ENCODE peak calls at places on chromosomes 12 and 14, in nine cellular contexts. S, I, N, A, H, R, B, D and F are unnamed samples.

GRCh38 chr12:95633049-95633545 is 81.8 kb upstream of the USP44 start:
- DNase-seq in R (no peak), A (no peak), D (no peak), H (peak), S (peak), I (peak), B (no peak), N (no peak), F (peak)

GRCh38 chr12:43306066-43306465 is 245.9 kb downstream of the ADAMTS20 start:
- DNase-seq in I (peak), S (peak), H (peak), A (no peak), B (no peak), D (no peak), N (no peak), R (no peak), F (no peak)

GRCh38 chr12:71780207-71780822 is 25.7 kb downstream of the RAB21 start:
- DNase-seq in I (peak), S (peak), R (no peak), D (no peak), N (no peak), B (no peak), A (no peak), H (peak), F (peak)

GRCh38 chr12:66241061-66242043 is 52.3 kb downstream of the IRAK3 start:
- DNase-seq in A (no peak), D (no peak), I (no peak), R (no peak), N (no peak), H (no peak), B (no peak), S (peak), F (no peak)

GRCh38 chr14:103629503-103630121 is 601 bp downstream of the KLC1 start:
- DNase-seq in A (no peak), I (peak), S (peak), H (peak), R (peak), D (peak), N (no peak), B (no peak), F (peak)

GRCh38 chr12:132580701-132581292 is 29.6 kb downstream of the LRCOL1 start:
- DNase-seq in D (no peak), N (no peak), R (no peak), H (no peak), A (no peak), B (no peak), S (no peak), I (no peak), F (no peak)

GRCh38 chr12:108265505-108265904 is 73.6 kb downstream of the CMKLR1 start:
- DNase-seq in A (no peak), R (no peak), B (no peak), D (no peak), I (no peak), S (no peak), N (no peak), H (no peak), F (no peak)

GRCh38 chr14:71243697-71244096 is 336.4 kb downstream of the PCNX1 start:
- DNase-seq in R (no peak), S (no peak), I (no peak), H (no peak), B (no peak), A (no peak), D (no peak), N (no peak), F (no peak)

GRCh38 chr12:52165096-52165855 is 26.5 kb downstream of the KRT80 start:
- DNase-seq in H (no peak), D (no peak), S (peak), A (no peak), B (no peak), N (no peak), R (peak), I (no peak), F (no peak)

GRCh38 chr12:31589896-31590729 is 823 bp downstream of the DENND5B start:
- DNase-seq in B (peak), N (no peak), R (peak), S (peak), H (peak), I (peak), D (peak), A (no peak), F (peak)

GRCh38 chr12:31591308-31591901 is 469 bp upstream of the DENND5B start:
- DNase-seq in S (peak), H (peak), R (no peak), I (peak), B (no peak), N (no peak), A (no peak), D (no peak), F (peak)

GRCh38 chr12:31588976-31589375 is 2.0 kb downstream of the DENND5B start:
- DNase-seq in N (no peak), D (no peak), I (no peak), R (no peak), H (no peak), B (no peak), S (no peak), A (no peak), F (no peak)

GRCh38 chr12:31589582-31589895 is 1.4 kb downstream of the DENND5B start:
- DNase-seq in R (peak), A (no peak), N (no peak), H (no peak), B (no peak), I (no peak), S (no peak), D (peak), F (no peak)

GRCh38 chr12:31590730-31591307 is at the start of gene DENND5B:
- DNase-seq in I (peak), S (peak), A (no peak), R (peak), H (peak), D (peak), B (peak), N (no peak), F (peak)
- TF ChIP-seq POLR2A in I (no peak), S (peak), A (peak), R (no peak), H (peak), D (no peak), B (peak), N (no peak), F (no peak)

DNA sequence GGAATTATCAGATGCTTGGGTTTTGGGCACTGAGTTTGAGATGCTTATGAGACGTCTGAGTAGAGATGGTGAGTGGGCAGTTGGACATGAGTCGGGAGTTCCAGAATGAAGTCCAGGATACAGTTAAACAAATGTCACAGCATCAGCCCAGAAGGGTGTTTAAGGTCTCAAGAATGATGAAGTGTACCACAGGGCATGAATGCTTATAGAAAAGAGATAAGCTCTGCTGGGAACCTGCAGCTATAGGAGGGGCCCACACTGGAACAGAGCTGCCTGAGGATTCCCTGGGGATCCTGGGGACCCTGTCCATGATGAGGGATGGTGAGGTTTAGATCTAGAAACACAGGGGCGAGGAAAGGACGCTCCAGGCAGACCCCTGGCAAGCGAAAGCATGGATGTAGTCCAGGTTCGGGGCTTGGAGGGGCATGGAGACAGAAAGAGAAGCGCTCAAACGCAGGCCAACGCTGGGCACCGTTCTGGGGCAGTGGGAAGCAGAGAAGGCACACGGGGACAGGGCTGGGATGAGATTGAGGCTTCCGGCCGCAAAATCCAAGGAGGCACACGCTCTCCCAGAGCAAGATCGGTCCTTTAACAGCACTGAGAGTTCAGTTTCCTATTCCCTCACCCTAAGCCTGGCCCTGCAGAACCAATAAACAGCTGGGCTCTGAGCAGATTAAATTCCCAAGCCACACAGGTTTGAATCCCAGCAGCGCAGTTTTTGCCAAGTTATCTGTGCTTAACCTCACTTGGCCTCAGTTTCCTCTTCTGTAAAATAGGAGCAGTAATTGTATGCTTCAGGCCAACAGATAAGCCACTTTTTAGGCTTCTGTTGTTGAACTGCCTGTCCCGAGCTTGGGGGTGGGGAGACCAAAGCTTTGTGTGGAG is 52.9 kb downstream of the EID3 start:
- DNase-seq in I (no peak), D (no peak), B (no peak), N (peak), S (no peak), A (no peak), R (no peak), H (no peak), F (no peak)
- TF ChIP-seq POLR2A in I (no peak), D (no peak), B (no peak), N (no peak), S (no peak), A (no peak), R (no peak), H (no peak), F (no peak)

GRCh38 chr12:53380797-53381738 is 1.1 kb downstream of the SP1 start:
- DNase-seq in D (no peak), H (no peak), B (no peak), S (peak), A (no peak), I (peak), R (no peak), N (no peak), F (peak)
- TF ChIP-seq POLR2A in D (no peak), H (no peak), B (no peak), S (no peak), A (no peak), I (no peak), R (no peak), N (no peak), F (no peak)

GRCh38 chr12:119593578-119594398 is at the start of gene TMEM233:
- DNase-seq in H (no peak), S (no peak), I (no peak), B (no peak), R (no peak), D (peak), N (no peak), A (no peak), F (peak)
- TF ChIP-seq POLR2A in H (no peak), S (no peak), I (no peak), B (no peak), R (no peak), D (no peak), N (no peak), A (no peak), F (peak)

DNA sequence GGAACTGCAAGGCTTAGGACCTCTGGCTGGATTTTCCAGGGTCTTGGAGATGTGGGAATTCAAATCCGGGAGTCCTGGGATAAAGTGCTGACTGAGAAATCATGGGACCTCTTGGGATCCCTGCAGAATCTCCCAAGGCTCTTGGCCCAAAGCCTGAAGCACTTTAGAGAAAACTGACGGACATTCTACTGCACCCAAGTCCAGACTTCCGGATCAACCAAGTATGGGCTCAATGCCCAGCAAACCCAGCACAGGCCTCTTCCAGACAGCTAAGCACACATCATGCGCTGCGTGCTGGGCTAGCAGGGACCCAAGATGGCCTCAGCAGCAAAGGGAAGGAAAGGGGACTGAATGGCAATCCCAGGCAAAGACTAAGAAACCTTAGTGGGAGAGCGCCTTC is 85.0 kb downstream of the ACTN1 start:
- DNase-seq in H (no peak), B (no peak), D (no peak), N (no peak), A (no peak), R (no peak), S (no peak), I (no peak), F (no peak)
- TF ChIP-seq POLR2A in H (no peak), B (no peak), D (no peak), N (no peak), A (no peak), R (no peak), S (no peak), I (no peak), F (no peak)

DNA sequence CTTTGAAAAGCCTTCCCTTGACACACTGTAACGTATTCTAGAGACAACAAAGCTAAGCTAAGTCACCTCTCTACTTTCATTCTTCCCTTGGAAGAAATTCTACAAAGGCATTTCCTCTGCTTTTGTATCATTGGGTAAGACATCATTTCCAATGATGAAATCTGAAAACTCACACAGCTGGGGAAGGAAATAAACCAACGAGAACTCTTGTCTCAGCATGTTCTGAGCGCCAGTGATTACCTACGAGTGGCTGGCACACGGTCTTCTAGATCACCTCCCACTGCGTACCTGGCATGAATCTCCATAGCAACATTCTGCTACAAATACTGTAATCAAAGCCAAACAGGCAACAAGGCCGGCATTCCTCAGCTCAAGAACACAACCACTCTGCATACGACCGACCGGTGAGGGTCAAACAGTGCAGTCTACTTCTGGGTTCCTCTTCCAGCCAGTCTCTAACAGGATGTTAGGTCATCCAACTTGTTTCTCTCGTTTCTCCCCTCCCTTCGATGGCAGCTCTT is 7.6 kb downstream of the VPS37B start:
- DNase-seq in S (peak), B (no peak), H (peak), R (no peak), A (no peak), I (peak), D (no peak), N (no peak), F (peak)
- TF ChIP-seq POLR2A in S (no peak), B (no peak), H (no peak), R (no peak), A (no peak), I (peak), D (no peak), N (no peak), F (peak)

DNA sequence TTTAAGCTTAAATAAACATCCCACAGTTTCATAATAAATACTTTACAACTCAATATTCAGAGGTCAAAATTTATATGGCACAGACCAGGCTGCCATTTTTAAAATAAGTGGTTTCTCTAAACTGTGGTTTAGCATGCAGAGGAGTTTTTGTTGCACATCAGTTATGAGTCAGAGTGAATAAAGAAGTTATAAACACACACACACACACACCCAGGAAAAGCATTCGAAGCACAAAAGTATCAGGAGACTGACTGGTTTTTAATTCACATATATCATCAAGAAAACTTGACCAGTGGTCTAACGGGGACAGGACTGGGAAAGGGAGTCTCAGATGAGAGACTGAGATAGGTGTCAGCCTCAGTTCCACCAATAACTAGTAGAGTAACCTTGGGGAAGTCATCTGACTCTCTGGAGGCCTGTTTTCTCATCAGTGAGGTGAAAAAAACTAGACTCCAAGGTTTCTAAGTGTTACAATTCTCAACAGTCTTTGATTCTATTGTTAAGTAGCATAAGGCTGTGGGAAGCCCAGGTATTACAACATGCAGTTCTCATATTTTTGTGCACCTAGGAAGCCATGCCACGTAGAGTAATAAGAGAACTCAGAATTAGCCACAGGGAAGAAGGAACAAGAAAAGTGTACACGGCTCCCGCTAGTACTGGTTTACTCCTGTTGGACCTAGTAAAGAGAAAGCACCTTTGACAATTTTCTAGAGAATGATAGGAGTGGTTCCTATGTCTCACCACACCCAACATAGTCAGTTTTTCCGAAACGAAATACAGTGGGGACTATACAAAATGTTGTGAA is 5.2 kb downstream of the PPTC7 start:
- DNase-seq in B (no peak), N (no peak), A (no peak), S (peak), I (no peak), H (peak), R (no peak), D (no peak), F (peak)
- TF ChIP-seq POLR2A in B (no peak), N (no peak), A (no peak), S (no peak), I (no peak), H (no peak), R (no peak), D (no peak), F (peak)